ENCODE peak calls at places on chromosomes 12 and 14, in five cellular contexts. V, E, N, K and G are unnamed samples.

GRCh38 chr12:52650520-52651081 is 1.4 kb downstream of the KRT2 start:
- DNase-seq in V (no peak), E (no peak), N (no peak), K (no peak), G (no peak)

GRCh38 chr12:19704966-19705365 is 265.7 kb downstream of the AEBP2 start:
- DNase-seq in V (no peak), E (no peak), N (no peak), K (no peak), G (no peak)

GRCh38 chr12:57619434-57620244 is 8.4 kb downstream of the ARHGEF25 start:
- DNase-seq in V (no peak), E (peak; percentile 38), N (no peak), K (no peak), G (no peak)

GRCh38 chr12:6953417-6954315 is 2.5 kb downstream of the PTPN6 start:
- DNase-seq in V (no peak), E (peak; percentile 78), N (peak; percentile 86), K (peak; percentile 90), G (peak; percentile 95)

GRCh38 chr14:79118291-79118690 is 948.1 kb downstream of the NRXN3 start:
- DNase-seq in V (no peak), E (no peak), N (no peak), K (no peak), G (peak; percentile 3)

GRCh38 chr12:118064608-118065007 is 3.6 kb upstream of the WSB2 start:
- DNase-seq in V (no peak), E (peak; percentile 54), N (peak; percentile 36), K (no peak), G (peak; percentile 79)

GRCh38 chr12:93645702-93646101 is 31.5 kb upstream of the CRADD start:
- DNase-seq in V (no peak), E (no peak), N (no peak), K (no peak), G (no peak)

GRCh38 chr14:103401223-103402214 is 16.3 kb downstream of the MARK3 start:
- DNase-seq in V (no peak), E (no peak), N (no peak), K (no peak), G (no peak)

GRCh38 chr12:97267803-97268202 is 194.8 kb upstream of the RMST start:
- DNase-seq in V (no peak), E (no peak), N (no peak), K (no peak), G (no peak)

GRCh38 chr12:132550014-132550802 is 60.2 kb downstream of the LRCOL1 start:
- DNase-seq in V (peak; percentile 36), E (no peak), N (no peak), K (no peak), G (no peak)

GRCh38 chr14:92464716-92465115 is 48.9 kb upstream of the RIN3 start:
- DNase-seq in V (no peak), E (no peak), N (no peak), K (peak; percentile 50), G (no peak)

GRCh38 chr12:3436496-3437060 is 54.4 kb upstream of the PRMT8 start:
- DNase-seq in V (no peak), E (no peak), N (no peak), K (no peak), G (no peak)

GRCh38 chr14:24133730-24134129 is 2.3 kb upstream of the PSME1 start:
- DNase-seq in V (no peak), E (no peak), N (no peak), K (no peak), G (no peak)

GRCh38 chr12:67998379-67998778 is 9.1 kb downstream of the IFNG-AS1 start:
- DNase-seq in V (no peak), E (no peak), N (no peak), K (no peak), G (no peak)

GRCh38 chr14:106442857-106443256 is 916.5 kb downstream of the TMEM121 start:
- DNase-seq in V (no peak), E (no peak), N (no peak), K (no peak), G (peak; percentile 9)

GRCh38 chr14:64971890-64972785 is at the start of gene RAB15:
- DNase-seq in V (peak; percentile 43), E (peak; percentile 79), N (peak; percentile 35), K (no peak), G (peak; percentile 5)

GRCh38 chr14:67602071-67602470 is 2.0 kb upstream of the PIGH start:
- DNase-seq in V (no peak), E (no peak), N (no peak), K (no peak), G (no peak)

GRCh38 chr12:106583578-106584103 is 837 bp downstream of the RFX4 start:
- DNase-seq in V (peak; percentile 45), E (peak; percentile 37), N (peak; percentile 22), K (no peak), G (no peak)

GRCh38 chr12:57299514-57300016 is 48.6 kb upstream of the STAC3 start:
- DNase-seq in V (no peak), E (no peak), N (no peak), K (no peak), G (no peak)

GRCh38 chr12:109701064-109701463 is 12.6 kb upstream of the FAM222A start:
- DNase-seq in V (no peak), E (no peak), N (no peak), K (no peak), G (no peak)

GRCh38 chr14:102580552-102581110 is 11.8 kb upstream of the RCOR1 start:
- DNase-seq in V (no peak), E (no peak), N (no peak), K (no peak), G (no peak)

GRCh38 chr12:28033538-28033915 is 61.0 kb upstream of the PTHLH start:
- DNase-seq in V (no peak), E (no peak), N (no peak), K (no peak), G (no peak)

GRCh38 chr12:65740873-65741600 is 83.2 kb upstream of the HMGA2 start:
- DNase-seq in V (peak; percentile 81), E (peak; percentile 92), N (peak; percentile 68), K (peak; percentile 84), G (no peak)

GRCh38 chr14:88562532-88562830 is 356 bp upstream of the ZC3H14 start:
- DNase-seq in V (no peak), E (no peak), N (no peak), K (no peak), G (no peak)

GRCh38 chr12:21912318-21912717 is 28.9 kb downstream of the ABCC9 start:
- DNase-seq in V (no peak), E (no peak), N (no peak), K (no peak), G (no peak)

GRCh38 chr12:120376009-120376408 is 7.0 kb upstream of the MSI1 start:
- DNase-seq in V (no peak), E (no peak), N (no peak), K (no peak), G (no peak)

GRCh38 chr14:52241102-52241793 is 26.2 kb upstream of the PTGDR start:
- DNase-seq in V (no peak), E (no peak), N (no peak), K (no peak), G (no peak)

GRCh38 chr12:52529846-52530245 is 9.7 kb upstream of the KRT5 start:
- DNase-seq in V (no peak), E (no peak), N (no peak), K (no peak), G (no peak)

GRCh38 chr12:7602287-7602686 is 63.4 kb downstream of the APOBEC1 start:
- DNase-seq in V (no peak), E (no peak), N (no peak), K (no peak), G (no peak)

GRCh38 chr14:92952497-92953298 is 29.7 kb downstream of the CHGA start:
- DNase-seq in V (no peak), E (no peak), N (no peak), K (peak; percentile 80), G (no peak)

GRCh38 chr12:53726342-53726741 is 910 bp downstream of the CALCOCO1 start:
- DNase-seq in V (no peak), E (peak; percentile 54), N (no peak), K (peak; percentile 18), G (peak; percentile 33)

GRCh38 chr12:69097619-69098368 is 141.6 kb upstream of the CPSF6 start:
- DNase-seq in V (no peak), E (no peak), N (no peak), K (no peak), G (peak; percentile 52)

GRCh38 chr14:98173291-98173690 is 1098.7 kb downstream of the BCL11B start:
- DNase-seq in V (no peak), E (no peak), N (peak; percentile 61), K (no peak), G (no peak)

GRCh38 chr12:66296171-66296683 is 6.1 kb upstream of the HELB start:
- DNase-seq in V (no peak), E (no peak), N (no peak), K (no peak), G (no peak)

GRCh38 chr12:57754411-57755193 is at the start of gene MARCHF9:
- DNase-seq in V (no peak), E (peak; percentile 93), N (peak; percentile 81), K (no peak), G (peak; percentile 45)

GRCh38 chr14:100660498-100661339 is 66.0 kb upstream of the DLK1 start:
- DNase-seq in V (no peak), E (no peak), N (no peak), K (no peak), G (no peak)

GRCh38 chr12:128820253-128820652 is 3.5 kb downstream of the SLC15A4 start:
- DNase-seq in V (no peak), E (peak; percentile 36), N (no peak), K (no peak), G (no peak)

GRCh38 chr14:99732436-99733220 is 48.5 kb downstream of the CYP46A1 start:
- DNase-seq in V (no peak), E (no peak), N (no peak), K (peak; percentile 78), G (no peak)

GRCh38 chr14:24060984-24061913 is 9.4 kb downstream of the CARMIL3 start:
- DNase-seq in V (no peak), E (no peak), N (no peak), K (peak; percentile 67), G (no peak)

GRCh38 chr12:63855299-63855698 is 10.8 kb downstream of the SRGAP1 start:
- DNase-seq in V (no peak), E (no peak), N (no peak), K (no peak), G (no peak)